ENCODE peak calls at places on chromosome 2, in ten cellular contexts. One of them, this sample, is unnamed.

GRCh38 chr2:42928692-42929576 is 136.6 kb upstream of the HAAO start:
- DNase-seq in endothelial cell: peak; percentile 39
- DNase-seq in neural crest cell: peak; percentile 32
- DNase-seq in BJ: no peak
- DNase-seq in mammary epithelial cell: no peak
- DNase-seq in glutamatergic neuron: peak; percentile 57
- DNase-seq in tibial artery: no peak
- DNase-seq in WTC11: peak; percentile 73
- DNase-seq in endodermal cell: peak; percentile 88
- DNase-seq in left ventricle myocardium inferior: no peak
- DNase-seq in this sample: peak; percentile 71

GRCh38 chr2:145096582-145096981 is 576.7 kb upstream of the ZEB2 start:
- DNase-seq in endothelial cell: no peak
- DNase-seq in neural crest cell: no peak
- DNase-seq in BJ: no peak
- DNase-seq in mammary epithelial cell: peak; percentile 67
- DNase-seq in glutamatergic neuron: no peak
- DNase-seq in tibial artery: no peak
- DNase-seq in WTC11: no peak
- DNase-seq in endodermal cell: no peak
- DNase-seq in left ventricle myocardium inferior: no peak
- DNase-seq in this sample: no peak

GRCh38 chr2:122156101-122156500 is 400.6 kb downstream of the TSN start:
- DNase-seq in endothelial cell: no peak
- DNase-seq in neural crest cell: no peak
- DNase-seq in BJ: no peak
- DNase-seq in mammary epithelial cell: no peak
- DNase-seq in glutamatergic neuron: peak; percentile 33
- DNase-seq in tibial artery: no peak
- DNase-seq in WTC11: no peak
- DNase-seq in endodermal cell: no peak
- DNase-seq in left ventricle myocardium inferior: no peak
- DNase-seq in this sample: no peak

GRCh38 chr2:14492920-14493503 is 139.5 kb upstream of the LRATD1 start:
- DNase-seq in endothelial cell: no peak
- DNase-seq in neural crest cell: no peak
- DNase-seq in BJ: peak; percentile 72
- DNase-seq in mammary epithelial cell: peak; percentile 96
- DNase-seq in glutamatergic neuron: no peak
- DNase-seq in tibial artery: no peak
- DNase-seq in WTC11: no peak
- DNase-seq in endodermal cell: no peak
- DNase-seq in left ventricle myocardium inferior: no peak
- DNase-seq in this sample: no peak

GRCh38 chr2:50649626-50650397 is 382.1 kb downstream of the NRXN1 start:
- DNase-seq in endothelial cell: no peak
- DNase-seq in neural crest cell: no peak
- DNase-seq in BJ: no peak
- DNase-seq in mammary epithelial cell: peak; percentile 82
- DNase-seq in glutamatergic neuron: no peak
- DNase-seq in tibial artery: no peak
- DNase-seq in WTC11: no peak
- DNase-seq in endodermal cell: no peak
- DNase-seq in left ventricle myocardium inferior: no peak
- DNase-seq in this sample: no peak

GRCh38 chr2:714005-714741 is 37.0 kb upstream of the TMEM18 start:
- DNase-seq in endothelial cell: peak; percentile 70
- DNase-seq in neural crest cell: peak; percentile 64
- DNase-seq in BJ: no peak
- DNase-seq in mammary epithelial cell: peak; percentile 25
- DNase-seq in glutamatergic neuron: peak; percentile 63
- DNase-seq in tibial artery: no peak
- DNase-seq in WTC11: peak; percentile 69
- DNase-seq in endodermal cell: peak; percentile 87
- DNase-seq in left ventricle myocardium inferior: no peak
- DNase-seq in this sample: peak; percentile 63

GRCh38 chr2:144348846-144349245 is 171.1 kb downstream of the ZEB2 start:
- DNase-seq in endothelial cell: no peak
- DNase-seq in neural crest cell: no peak
- DNase-seq in BJ: no peak
- DNase-seq in mammary epithelial cell: no peak
- DNase-seq in glutamatergic neuron: no peak
- DNase-seq in tibial artery: no peak
- DNase-seq in WTC11: no peak
- DNase-seq in endodermal cell: peak; percentile 60
- DNase-seq in left ventricle myocardium inferior: no peak
- DNase-seq in this sample: no peak

GRCh38 chr2:157194097-157194688 is 63.3 kb upstream of the GALNT5 start:
- DNase-seq in endothelial cell: peak; percentile 20
- DNase-seq in neural crest cell: peak; percentile 9
- DNase-seq in BJ: no peak
- DNase-seq in mammary epithelial cell: peak; percentile 49
- DNase-seq in glutamatergic neuron: no peak
- DNase-seq in tibial artery: no peak
- DNase-seq in WTC11: no peak
- DNase-seq in endodermal cell: no peak
- DNase-seq in left ventricle myocardium inferior: no peak
- DNase-seq in this sample: no peak

GRCh38 chr2:26692814-26693286 is 328 bp downstream of the KCNK3 start:
- DNase-seq in endothelial cell: peak; percentile 22
- DNase-seq in neural crest cell: no peak
- DNase-seq in BJ: no peak
- DNase-seq in mammary epithelial cell: peak; percentile 18
- DNase-seq in glutamatergic neuron: peak; percentile 71
- DNase-seq in tibial artery: no peak
- DNase-seq in WTC11: peak; percentile 63
- DNase-seq in endodermal cell: peak; percentile 83
- DNase-seq in left ventricle myocardium inferior: no peak
- DNase-seq in this sample: no peak

GRCh38 chr2:37688771-37689468 is 17.5 kb upstream of the CDC42EP3 start:
- DNase-seq in endothelial cell: no peak
- DNase-seq in neural crest cell: no peak
- DNase-seq in BJ: no peak
- DNase-seq in mammary epithelial cell: peak; percentile 78
- DNase-seq in glutamatergic neuron: no peak
- DNase-seq in tibial artery: no peak
- DNase-seq in WTC11: no peak
- DNase-seq in endodermal cell: peak; percentile 80
- DNase-seq in left ventricle myocardium inferior: no peak
- DNase-seq in this sample: no peak

GRCh38 chr2:37244017-37244416 is 12.6 kb downstream of the NDUFAF7 start:
- DNase-seq in endothelial cell: no peak
- DNase-seq in neural crest cell: no peak
- DNase-seq in BJ: no peak
- DNase-seq in mammary epithelial cell: no peak
- DNase-seq in glutamatergic neuron: no peak
- DNase-seq in tibial artery: no peak
- DNase-seq in WTC11: no peak
- DNase-seq in endodermal cell: no peak
- DNase-seq in left ventricle myocardium inferior: no peak
- DNase-seq in this sample: no peak

GRCh38 chr2:26559556-26559955 is 81.6 kb downstream of the CIB4 start:
- DNase-seq in endothelial cell: no peak
- DNase-seq in neural crest cell: no peak
- DNase-seq in BJ: no peak
- DNase-seq in mammary epithelial cell: no peak
- DNase-seq in glutamatergic neuron: peak; percentile 8
- DNase-seq in tibial artery: peak; percentile 41
- DNase-seq in WTC11: peak; percentile 44
- DNase-seq in endodermal cell: peak; percentile 70
- DNase-seq in left ventricle myocardium inferior: no peak
- DNase-seq in this sample: no peak

GRCh38 chr2:16890081-16890480 is 224.4 kb upstream of the CYRIA start:
- DNase-seq in endothelial cell: no peak
- DNase-seq in neural crest cell: no peak
- DNase-seq in BJ: no peak
- DNase-seq in mammary epithelial cell: no peak
- DNase-seq in glutamatergic neuron: peak; percentile 22
- DNase-seq in tibial artery: no peak
- DNase-seq in WTC11: peak; percentile 60
- DNase-seq in endodermal cell: peak; percentile 72
- DNase-seq in left ventricle myocardium inferior: no peak
- DNase-seq in this sample: no peak

GRCh38 chr2:102119255-102119654 is 23.3 kb upstream of the IL1R1 start:
- DNase-seq in endothelial cell: no peak
- DNase-seq in neural crest cell: no peak
- DNase-seq in BJ: no peak
- DNase-seq in mammary epithelial cell: no peak
- DNase-seq in glutamatergic neuron: no peak
- DNase-seq in tibial artery: no peak
- DNase-seq in WTC11: no peak
- DNase-seq in endodermal cell: no peak
- DNase-seq in left ventricle myocardium inferior: no peak
- DNase-seq in this sample: no peak

GRCh38 chr2:106161938-106162814 is 31.9 kb downstream of the UXS1 start:
- DNase-seq in endothelial cell: no peak
- DNase-seq in neural crest cell: no peak
- DNase-seq in BJ: no peak
- DNase-seq in mammary epithelial cell: peak; percentile 21
- DNase-seq in glutamatergic neuron: no peak
- DNase-seq in tibial artery: no peak
- DNase-seq in WTC11: no peak
- DNase-seq in endodermal cell: no peak
- DNase-seq in left ventricle myocardium inferior: no peak
- DNase-seq in this sample: no peak

GRCh38 chr2:127208313-127208712 is 11.8 kb downstream of the CYP27C1 start:
- DNase-seq in endothelial cell: no peak
- DNase-seq in neural crest cell: no peak
- DNase-seq in BJ: no peak
- DNase-seq in mammary epithelial cell: no peak
- DNase-seq in glutamatergic neuron: peak; percentile 74
- DNase-seq in tibial artery: no peak
- DNase-seq in WTC11: peak; percentile 69
- DNase-seq in endodermal cell: peak; percentile 88
- DNase-seq in left ventricle myocardium inferior: no peak
- DNase-seq in this sample: no peak

GRCh38 chr2:159902722-159903121 is 104.7 kb upstream of the CD302 start:
- DNase-seq in endothelial cell: no peak
- DNase-seq in neural crest cell: no peak
- DNase-seq in BJ: no peak
- DNase-seq in mammary epithelial cell: no peak
- DNase-seq in glutamatergic neuron: no peak
- DNase-seq in tibial artery: no peak
- DNase-seq in WTC11: no peak
- DNase-seq in endodermal cell: no peak
- DNase-seq in left ventricle myocardium inferior: no peak
- DNase-seq in this sample: no peak

GRCh38 chr2:186459009-186459408 is 27.1 kb upstream of the ZC3H15 start:
- DNase-seq in endothelial cell: no peak
- DNase-seq in neural crest cell: no peak
- DNase-seq in BJ: no peak
- DNase-seq in mammary epithelial cell: peak; percentile 28
- DNase-seq in glutamatergic neuron: no peak
- DNase-seq in tibial artery: no peak
- DNase-seq in WTC11: no peak
- DNase-seq in endodermal cell: no peak
- DNase-seq in left ventricle myocardium inferior: no peak
- DNase-seq in this sample: no peak
- TF ChIP-seq CTCF in endothelial cell: no peak
- TF ChIP-seq CTCF in neural crest cell: peak; percentile 61
- TF ChIP-seq CTCF in BJ: no peak
- TF ChIP-seq CTCF in mammary epithelial cell: peak; percentile 55
- TF ChIP-seq CTCF in glutamatergic neuron: no peak
- TF ChIP-seq CTCF in tibial artery: no peak
- TF ChIP-seq CTCF in WTC11: no peak
- TF ChIP-seq CTCF in endodermal cell: peak; percentile 66
- TF ChIP-seq CTCF in left ventricle myocardium inferior: peak; percentile 37
- TF ChIP-seq CTCF in this sample: peak; percentile 13

GRCh38 chr2:142140434-142140845 is 9.6 kb upstream of the LRP1B start:
- DNase-seq in endothelial cell: no peak
- DNase-seq in neural crest cell: no peak
- DNase-seq in BJ: no peak
- DNase-seq in mammary epithelial cell: no peak
- DNase-seq in glutamatergic neuron: no peak
- DNase-seq in tibial artery: no peak
- DNase-seq in WTC11: no peak
- DNase-seq in endodermal cell: no peak
- DNase-seq in left ventricle myocardium inferior: no peak
- DNase-seq in this sample: no peak
- TF ChIP-seq CTCF in endothelial cell: peak; percentile 75
- TF ChIP-seq CTCF in neural crest cell: peak; percentile 88
- TF ChIP-seq CTCF in BJ: peak; percentile 45
- TF ChIP-seq CTCF in mammary epithelial cell: peak; percentile 51
- TF ChIP-seq CTCF in glutamatergic neuron: peak; percentile 82
- TF ChIP-seq CTCF in tibial artery: peak; percentile 47
- TF ChIP-seq CTCF in WTC11: peak; percentile 58
- TF ChIP-seq CTCF in endodermal cell: peak; percentile 88
- TF ChIP-seq CTCF in left ventricle myocardium inferior: peak; percentile 64
- TF ChIP-seq CTCF in this sample: peak; percentile 40

GRCh38 chr2:177056540-177056939 is 156.1 kb upstream of the HNRNPA3 start:
- DNase-seq in endothelial cell: peak; percentile 29
- DNase-seq in neural crest cell: no peak
- DNase-seq in BJ: no peak
- DNase-seq in mammary epithelial cell: no peak
- DNase-seq in glutamatergic neuron: no peak
- DNase-seq in tibial artery: no peak
- DNase-seq in WTC11: peak; percentile 28
- DNase-seq in endodermal cell: peak; percentile 74
- DNase-seq in left ventricle myocardium inferior: no peak
- DNase-seq in this sample: no peak
- TF ChIP-seq CTCF in endothelial cell: peak; percentile 25
- TF ChIP-seq CTCF in neural crest cell: peak; percentile 20
- TF ChIP-seq CTCF in BJ: peak; percentile 12
- TF ChIP-seq CTCF in mammary epithelial cell: no peak
- TF ChIP-seq CTCF in glutamatergic neuron: peak; percentile 13
- TF ChIP-seq CTCF in tibial artery: no peak
- TF ChIP-seq CTCF in WTC11: no peak
- TF ChIP-seq CTCF in endodermal cell: peak; percentile 74
- TF ChIP-seq CTCF in left ventricle myocardium inferior: no peak
- TF ChIP-seq CTCF in this sample: no peak

GRCh38 chr2:9984861-9985480 is 33.5 kb downstream of the GRHL1 start:
- DNase-seq in endothelial cell: no peak
- DNase-seq in neural crest cell: no peak
- DNase-seq in BJ: peak; percentile 68
- DNase-seq in mammary epithelial cell: no peak
- DNase-seq in glutamatergic neuron: no peak
- DNase-seq in tibial artery: no peak
- DNase-seq in WTC11: no peak
- DNase-seq in endodermal cell: no peak
- DNase-seq in left ventricle myocardium inferior: no peak
- DNase-seq in this sample: peak; percentile 59

GRCh38 chr2:9985531-9985930 is 34.0 kb downstream of the GRHL1 start:
- DNase-seq in endothelial cell: no peak
- DNase-seq in neural crest cell: no peak
- DNase-seq in BJ: no peak
- DNase-seq in mammary epithelial cell: no peak
- DNase-seq in glutamatergic neuron: no peak
- DNase-seq in tibial artery: no peak
- DNase-seq in WTC11: no peak
- DNase-seq in endodermal cell: no peak
- DNase-seq in left ventricle myocardium inferior: no peak
- DNase-seq in this sample: no peak

GRCh38 chr2:9982891-9983290 is 31.4 kb downstream of the GRHL1 start:
- DNase-seq in endothelial cell: no peak
- DNase-seq in neural crest cell: no peak
- DNase-seq in BJ: no peak
- DNase-seq in mammary epithelial cell: no peak
- DNase-seq in glutamatergic neuron: no peak
- DNase-seq in tibial artery: no peak
- DNase-seq in WTC11: no peak
- DNase-seq in endodermal cell: peak; percentile 21
- DNase-seq in left ventricle myocardium inferior: no peak
- DNase-seq in this sample: no peak

GRCh38 chr2:9983413-9984216 is 32.1 kb downstream of the GRHL1 start:
- DNase-seq in endothelial cell: no peak
- DNase-seq in neural crest cell: no peak
- DNase-seq in BJ: peak; percentile 68
- DNase-seq in mammary epithelial cell: peak; percentile 8
- DNase-seq in glutamatergic neuron: no peak
- DNase-seq in tibial artery: no peak
- DNase-seq in WTC11: no peak
- DNase-seq in endodermal cell: peak; percentile 31
- DNase-seq in left ventricle myocardium inferior: no peak
- DNase-seq in this sample: no peak

GRCh38 chr2:9984217-9984739 is 32.8 kb downstream of the GRHL1 start:
- DNase-seq in endothelial cell: no peak
- DNase-seq in neural crest cell: no peak
- DNase-seq in BJ: no peak
- DNase-seq in mammary epithelial cell: peak; percentile 11
- DNase-seq in glutamatergic neuron: no peak
- DNase-seq in tibial artery: no peak
- DNase-seq in WTC11: no peak
- DNase-seq in endodermal cell: no peak
- DNase-seq in left ventricle myocardium inferior: no peak
- DNase-seq in this sample: no peak
- TF ChIP-seq CTCF in endothelial cell: peak; percentile 90
- TF ChIP-seq CTCF in neural crest cell: peak; percentile 79
- TF ChIP-seq CTCF in BJ: peak; percentile 64
- TF ChIP-seq CTCF in mammary epithelial cell: peak; percentile 65
- TF ChIP-seq CTCF in glutamatergic neuron: peak; percentile 87
- TF ChIP-seq CTCF in tibial artery: peak; percentile 81
- TF ChIP-seq CTCF in WTC11: peak; percentile 60
- TF ChIP-seq CTCF in endodermal cell: peak; percentile 81
- TF ChIP-seq CTCF in left ventricle myocardium inferior: peak; percentile 84
- TF ChIP-seq CTCF in this sample: peak; percentile 79